ENCODE peak calls at places on chromosome 4, in six cellular contexts. Z is choroid plexus epithelial cell, Y is AG09309, E is OCI-LY7, G is AG04450, M is PC-3. P is an unnamed sample.

GRCh38 chr4:106473515-106473914 is 104.9 kb upstream of the GIMD1 start:
- DNase-seq in Z (no peak), Y (no peak), E (no peak), G (no peak), M (peak; percentile 18), P (no peak)

GRCh38 chr4:85474818-85475630 is at the start of gene ARHGAP24:
- DNase-seq in Z (peak; percentile 99), Y (peak; percentile 92), E (peak; percentile 32), G (peak; percentile 53), M (peak; percentile 88), P (peak; percentile 35)

GRCh38 chr4:184409911-184410692 is 64.2 kb downstream of the IRF2 start:
- DNase-seq in Z (no peak), Y (no peak), E (peak; percentile 51), G (no peak), M (no peak), P (no peak)

GRCh38 chr4:2009651-2010233 is 968 bp upstream of the NELFA start:
- DNase-seq in Z (peak; percentile 46), Y (no peak), E (peak; percentile 51), G (no peak), M (peak; percentile 55), P (no peak)

GRCh38 chr4:16995451-16995850 is 97.0 kb upstream of the LDB2 start:
- DNase-seq in Z (no peak), Y (no peak), E (no peak), G (no peak), M (no peak), P (no peak)

GRCh38 chr4:123349401-123350190 is 47.0 kb upstream of the SPRY1 start:
- DNase-seq in Z (no peak), Y (no peak), E (no peak), G (no peak), M (no peak), P (no peak)

GRCh38 chr4:141473952-141474351 is 162.4 kb upstream of the IL15 start:
- DNase-seq in Z (no peak), Y (peak; percentile 64), E (no peak), G (no peak), M (no peak), P (no peak)

GRCh38 chr4:22003878-22004277 is 55.3 kb upstream of the KCNIP4 start:
- DNase-seq in Z (peak; percentile 1), Y (no peak), E (no peak), G (no peak), M (no peak), P (no peak)

GRCh38 chr4:7911044-7911578 is 28.6 kb downstream of the AFAP1 start:
- DNase-seq in Z (peak; percentile 79), Y (no peak), E (no peak), G (peak; percentile 77), M (no peak), P (no peak)

GRCh38 chr4:154838694-154839093 is 57.6 kb downstream of the RBM46 start:
- DNase-seq in Z (no peak), Y (no peak), E (no peak), G (no peak), M (no peak), P (no peak)

GRCh38 chr4:78293841-78294301 is 236.7 kb downstream of the FRAS1 start:
- DNase-seq in Z (peak; percentile 79), Y (no peak), E (no peak), G (peak; percentile 48), M (peak; percentile 51), P (peak; percentile 13)

GRCh38 chr4:23235613-23236390 is 543.1 kb downstream of the GBA3 start:
- DNase-seq in Z (no peak), Y (no peak), E (no peak), G (no peak), M (no peak), P (no peak)

GRCh38 chr4:61520688-61521160 is 320.6 kb downstream of the ADGRL3 start:
- DNase-seq in Z (peak; percentile 64), Y (no peak), E (no peak), G (no peak), M (peak; percentile 96), P (no peak)

GRCh38 chr4:154741877-154742851 is 1.6 kb upstream of the LRAT start:
- DNase-seq in Z (no peak), Y (no peak), E (no peak), G (no peak), M (no peak), P (no peak)

GRCh38 chr4:83361416-83362196 is 27.0 kb upstream of the HPSE start:
- DNase-seq in Z (no peak), Y (no peak), E (peak; percentile 9), G (no peak), M (no peak), P (no peak)

GRCh38 chr4:10608501-10609219 is 75.9 kb downstream of the CLNK start:
- DNase-seq in Z (peak; percentile 42), Y (no peak), E (no peak), G (no peak), M (no peak), P (no peak)

GRCh38 chr4:175166020-175166419 is 247.9 kb downstream of the ADAM29 start:
- DNase-seq in Z (peak; percentile 10), Y (no peak), E (peak; percentile 24), G (no peak), M (no peak), P (no peak)

GRCh38 chr4:104901438-104901837 is 245.2 kb upstream of the TET2 start:
- DNase-seq in Z (peak; percentile 4), Y (no peak), E (no peak), G (no peak), M (no peak), P (no peak)

GRCh38 chr4:128830906-128831525 is 21.5 kb downstream of the JADE1 start:
- DNase-seq in Z (peak; percentile 46), Y (no peak), E (peak; percentile 49), G (no peak), M (no peak), P (no peak)

GRCh38 chr4:168291242-168291641 is 27.3 kb downstream of the DDX60 start:
- DNase-seq in Z (no peak), Y (no peak), E (no peak), G (no peak), M (no peak), P (no peak)

GRCh38 chr4:72971572-72971971 is 97.9 kb downstream of the COX18 start:
- DNase-seq in Z (peak; percentile 86), Y (peak; percentile 80), E (no peak), G (peak; percentile 43), M (peak; percentile 93), P (peak; percentile 9)

GRCh38 chr4:103994059-103994458 is 274.3 kb upstream of the TACR3 start:
- DNase-seq in Z (peak; percentile 3), Y (no peak), E (no peak), G (no peak), M (peak; percentile 25), P (no peak)

DNA sequence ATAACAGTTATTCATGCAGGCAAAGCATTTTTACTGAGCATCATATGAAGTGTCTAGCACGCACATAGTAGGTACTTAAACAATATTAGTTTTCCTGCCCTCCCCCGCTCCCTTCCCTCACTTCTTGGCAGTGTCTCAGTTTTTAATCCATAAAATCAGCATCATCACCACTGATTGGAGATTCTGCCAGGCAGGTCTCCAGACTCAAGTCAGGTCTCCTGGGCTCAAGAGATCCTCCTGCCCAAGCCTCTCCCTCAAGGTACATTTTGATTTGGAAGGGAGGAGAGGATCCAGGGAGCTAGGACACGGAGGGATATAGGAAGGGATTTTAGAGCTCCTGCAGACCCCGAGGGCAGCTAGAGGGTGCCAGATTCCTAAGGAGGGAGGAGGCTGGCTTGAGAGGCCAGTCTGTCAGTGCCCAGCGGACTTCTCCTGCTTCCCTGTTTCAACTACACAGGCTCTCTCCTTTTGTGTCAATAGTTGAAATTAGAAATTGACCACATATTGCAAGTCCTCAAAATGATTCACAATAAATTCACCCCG is 4.4 kb upstream of the FAT1 start:
- DNase-seq in Z (peak; percentile 47), Y (no peak), E (no peak), G (no peak), M (peak; percentile 40), P (no peak)
- TF ChIP-seq CTCF in Z (peak; percentile 35), Y (no peak), E (no peak), G (no peak), M (no peak), P (no peak)

GRCh38 chr4:171594293-171594692 is 218.9 kb upstream of the GALNTL6 start:
- DNase-seq in Z (no peak), Y (no peak), E (no peak), G (no peak), M (no peak), P (no peak)
- TF ChIP-seq CTCF in Z (no peak), Y (no peak), E (no peak), G (no peak), M (no peak), P (no peak)

DNA sequence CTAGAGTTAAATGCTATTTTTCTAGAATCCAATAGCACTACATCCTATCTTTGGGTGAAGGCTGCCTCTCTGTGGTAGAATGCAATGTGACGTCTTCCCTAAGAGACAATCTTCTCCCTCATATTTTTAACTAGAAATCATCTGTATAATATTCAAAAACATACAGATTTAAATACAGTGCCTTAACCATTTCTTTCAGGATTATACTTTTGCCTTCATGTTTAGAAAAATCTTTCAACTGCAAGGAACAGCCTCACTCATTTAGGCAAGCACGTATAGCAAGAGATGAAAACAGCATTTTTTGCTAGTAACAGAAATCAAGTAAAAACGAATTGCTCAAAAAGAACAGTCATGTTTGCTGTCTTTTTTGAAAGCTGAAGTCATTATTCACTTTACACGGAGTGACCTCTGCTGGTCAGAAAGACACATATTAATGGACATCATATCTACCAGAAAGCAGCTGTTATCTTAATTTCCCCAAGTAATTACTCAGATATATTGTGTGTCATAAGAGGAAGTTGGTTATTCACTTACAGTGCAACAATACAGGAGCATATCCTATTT is 422.3 kb downstream of the STPG2 start:
- DNase-seq in Z (peak; percentile 60), Y (no peak), E (no peak), G (no peak), M (peak; percentile 65), P (no peak)
- TF ChIP-seq CTCF in Z (peak; percentile 32), Y (no peak), E (peak; percentile 24), G (no peak), M (peak; percentile 64), P (no peak)

DNA sequence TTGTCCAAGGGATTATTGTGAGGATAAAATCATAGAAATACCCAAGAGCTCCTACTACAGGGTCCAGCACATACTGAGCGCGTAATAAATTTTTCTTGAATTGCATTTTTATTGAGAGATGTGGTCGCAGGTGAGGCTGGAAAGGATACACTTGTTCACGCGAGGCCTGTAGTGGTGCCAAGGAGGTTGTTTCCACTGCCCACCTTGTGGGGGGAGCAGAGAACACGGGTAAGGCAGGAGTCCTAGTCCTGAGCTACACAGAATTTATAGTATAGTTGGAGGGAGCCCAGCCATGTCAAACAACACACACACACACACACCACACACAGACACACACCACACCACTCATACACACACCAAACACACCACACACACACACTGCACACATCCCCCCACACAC is 31.8 kb upstream of the CYP4V2 start:
- DNase-seq in Z (no peak), Y (no peak), E (peak; percentile 7), G (no peak), M (no peak), P (no peak)
- TF ChIP-seq CTCF in Z (no peak), Y (no peak), E (no peak), G (no peak), M (no peak), P (no peak)

GRCh38 chr4:179867300-179867878 is 2375.8 kb upstream of the TENM3 start:
- DNase-seq in Z (peak; percentile 1), Y (no peak), E (peak; percentile 82), G (peak; percentile 44), M (peak; percentile 64), P (no peak)
- TF ChIP-seq CTCF in Z (peak; percentile 33), Y (peak; percentile 6), E (peak; percentile 97), G (peak; percentile 96), M (peak; percentile 73), P (peak; percentile 77)

P was measured in keratinocyte.